ENCODE peak calls at places on chromosome 11, in ten cellular contexts. One of them, this sample, is unnamed.

GRCh38 chr11:7630002-7630401 is 43.3 kb downstream of the CYB5R2 start:
- DNase-seq in activated naive CD8-positive, alpha-beta T cell treated with anti-CD3 and anti-CD28 coated beads, Interleukin-2, amount 50 U/mL, for 24 hours: no peak
- DNase-seq in GM13977: no peak
- DNase-seq in GM20000: no peak
- DNase-seq in NCI-H1436: no peak
- DNase-seq in CD8-positive, alpha-beta memory T cell: no peak
- DNase-seq in Ammon's horn: peak
- DNase-seq in EL: no peak
- DNase-seq in stimulated activated CD4-positive, alpha-beta T cell treated with anti-CD3 and anti-CD28 coated beads, Interleukin-12 subunit alpha, Interleukin-12 subunit beta, amount 100 ng/mL, for 4 hours: no peak
- DNase-seq in heart left ventricle: no peak
- DNase-seq in this sample: no peak

GRCh38 chr11:889261-889660 is 21.3 kb downstream of the CHID1 start:
- DNase-seq in GM13977: no peak
- DNase-seq in NCI-H1436: no peak
- DNase-seq in GM20000: no peak
- DNase-seq in activated naive CD8-positive, alpha-beta T cell treated with anti-CD3 and anti-CD28 coated beads, Interleukin-2, amount 50 U/mL, for 24 hours: no peak
- DNase-seq in EL: no peak
- DNase-seq in stimulated activated CD4-positive, alpha-beta T cell treated with anti-CD3 and anti-CD28 coated beads, Interleukin-12 subunit alpha, Interleukin-12 subunit beta, amount 100 ng/mL, for 4 hours: no peak
- DNase-seq in CD8-positive, alpha-beta memory T cell: no peak
- DNase-seq in heart left ventricle: no peak
- DNase-seq in Ammon's horn: no peak
- DNase-seq in this sample: no peak

GRCh38 chr11:84164722-84165121 is 878.6 kb upstream of the CCDC90B start:
- DNase-seq in GM13977: no peak
- DNase-seq in CD8-positive, alpha-beta memory T cell: no peak
- DNase-seq in stimulated activated CD4-positive, alpha-beta T cell treated with anti-CD3 and anti-CD28 coated beads, Interleukin-12 subunit alpha, Interleukin-12 subunit beta, amount 100 ng/mL, for 4 hours: no peak
- DNase-seq in EL: no peak
- DNase-seq in GM20000: no peak
- DNase-seq in Ammon's horn: no peak
- DNase-seq in activated naive CD8-positive, alpha-beta T cell treated with anti-CD3 and anti-CD28 coated beads, Interleukin-2, amount 50 U/mL, for 24 hours: no peak
- DNase-seq in NCI-H1436: no peak
- DNase-seq in heart left ventricle: no peak
- DNase-seq in this sample: no peak

GRCh38 chr11:47950396-47950795 is 30.0 kb upstream of the PTPRJ start:
- DNase-seq in activated naive CD8-positive, alpha-beta T cell treated with anti-CD3 and anti-CD28 coated beads, Interleukin-2, amount 50 U/mL, for 24 hours: peak
- DNase-seq in heart left ventricle: no peak
- DNase-seq in GM20000: no peak
- DNase-seq in EL: no peak
- DNase-seq in NCI-H1436: no peak
- DNase-seq in GM13977: no peak
- DNase-seq in Ammon's horn: no peak
- DNase-seq in CD8-positive, alpha-beta memory T cell: peak
- DNase-seq in stimulated activated CD4-positive, alpha-beta T cell treated with anti-CD3 and anti-CD28 coated beads, Interleukin-12 subunit alpha, Interleukin-12 subunit beta, amount 100 ng/mL, for 4 hours: peak
- DNase-seq in this sample: no peak

GRCh38 chr11:108685419-108686161 is 20.7 kb downstream of the DDX10 start:
- DNase-seq in NCI-H1436: no peak
- DNase-seq in heart left ventricle: no peak
- DNase-seq in GM13977: no peak
- DNase-seq in stimulated activated CD4-positive, alpha-beta T cell treated with anti-CD3 and anti-CD28 coated beads, Interleukin-12 subunit alpha, Interleukin-12 subunit beta, amount 100 ng/mL, for 4 hours: no peak
- DNase-seq in Ammon's horn: no peak
- DNase-seq in activated naive CD8-positive, alpha-beta T cell treated with anti-CD3 and anti-CD28 coated beads, Interleukin-2, amount 50 U/mL, for 24 hours: no peak
- DNase-seq in CD8-positive, alpha-beta memory T cell: no peak
- DNase-seq in EL: peak
- DNase-seq in GM20000: no peak
- DNase-seq in this sample: no peak

GRCh38 chr11:134333312-134333711 is 1.5 kb downstream of the GLB1L2 start:
- DNase-seq in EL: no peak
- DNase-seq in CD8-positive, alpha-beta memory T cell: no peak
- DNase-seq in stimulated activated CD4-positive, alpha-beta T cell treated with anti-CD3 and anti-CD28 coated beads, Interleukin-12 subunit alpha, Interleukin-12 subunit beta, amount 100 ng/mL, for 4 hours: no peak
- DNase-seq in activated naive CD8-positive, alpha-beta T cell treated with anti-CD3 and anti-CD28 coated beads, Interleukin-2, amount 50 U/mL, for 24 hours: no peak
- DNase-seq in heart left ventricle: no peak
- DNase-seq in Ammon's horn: no peak
- DNase-seq in GM13977: no peak
- DNase-seq in NCI-H1436: no peak
- DNase-seq in GM20000: no peak
- DNase-seq in this sample: no peak

GRCh38 chr11:126834573-126834972 is 166.0 kb downstream of the KIRREL3 start:
- DNase-seq in NCI-H1436: no peak
- DNase-seq in activated naive CD8-positive, alpha-beta T cell treated with anti-CD3 and anti-CD28 coated beads, Interleukin-2, amount 50 U/mL, for 24 hours: no peak
- DNase-seq in CD8-positive, alpha-beta memory T cell: no peak
- DNase-seq in stimulated activated CD4-positive, alpha-beta T cell treated with anti-CD3 and anti-CD28 coated beads, Interleukin-12 subunit alpha, Interleukin-12 subunit beta, amount 100 ng/mL, for 4 hours: no peak
- DNase-seq in Ammon's horn: peak
- DNase-seq in heart left ventricle: no peak
- DNase-seq in GM20000: no peak
- DNase-seq in GM13977: no peak
- DNase-seq in EL: no peak
- DNase-seq in this sample: no peak

GRCh38 chr11:60899021-60899936 is 7.1 kb downstream of the PRPF19 start:
- DNase-seq in GM13977: peak
- DNase-seq in EL: peak
- DNase-seq in stimulated activated CD4-positive, alpha-beta T cell treated with anti-CD3 and anti-CD28 coated beads, Interleukin-12 subunit alpha, Interleukin-12 subunit beta, amount 100 ng/mL, for 4 hours: no peak
- DNase-seq in activated naive CD8-positive, alpha-beta T cell treated with anti-CD3 and anti-CD28 coated beads, Interleukin-2, amount 50 U/mL, for 24 hours: peak
- DNase-seq in NCI-H1436: peak
- DNase-seq in heart left ventricle: no peak
- DNase-seq in CD8-positive, alpha-beta memory T cell: peak
- DNase-seq in Ammon's horn: peak
- DNase-seq in GM20000: no peak
- DNase-seq in this sample: no peak

GRCh38 chr11:127675602-127676001 is 675.0 kb upstream of the KIRREL3 start:
- DNase-seq in Ammon's horn: peak
- DNase-seq in activated naive CD8-positive, alpha-beta T cell treated with anti-CD3 and anti-CD28 coated beads, Interleukin-2, amount 50 U/mL, for 24 hours: no peak
- DNase-seq in CD8-positive, alpha-beta memory T cell: no peak
- DNase-seq in EL: no peak
- DNase-seq in NCI-H1436: no peak
- DNase-seq in GM13977: no peak
- DNase-seq in heart left ventricle: no peak
- DNase-seq in GM20000: no peak
- DNase-seq in stimulated activated CD4-positive, alpha-beta T cell treated with anti-CD3 and anti-CD28 coated beads, Interleukin-12 subunit alpha, Interleukin-12 subunit beta, amount 100 ng/mL, for 4 hours: no peak
- DNase-seq in this sample: no peak

GRCh38 chr11:32056445-32056844 is 34.4 kb upstream of the RCN1 start:
- DNase-seq in Ammon's horn: no peak
- DNase-seq in activated naive CD8-positive, alpha-beta T cell treated with anti-CD3 and anti-CD28 coated beads, Interleukin-2, amount 50 U/mL, for 24 hours: no peak
- DNase-seq in CD8-positive, alpha-beta memory T cell: no peak
- DNase-seq in NCI-H1436: no peak
- DNase-seq in GM20000: no peak
- DNase-seq in EL: peak
- DNase-seq in heart left ventricle: no peak
- DNase-seq in stimulated activated CD4-positive, alpha-beta T cell treated with anti-CD3 and anti-CD28 coated beads, Interleukin-12 subunit alpha, Interleukin-12 subunit beta, amount 100 ng/mL, for 4 hours: no peak
- DNase-seq in GM13977: no peak
- DNase-seq in this sample: no peak

GRCh38 chr11:119618208-119618909 is 110.6 kb downstream of the NECTIN1 start:
- DNase-seq in Ammon's horn: peak
- DNase-seq in stimulated activated CD4-positive, alpha-beta T cell treated with anti-CD3 and anti-CD28 coated beads, Interleukin-12 subunit alpha, Interleukin-12 subunit beta, amount 100 ng/mL, for 4 hours: no peak
- DNase-seq in NCI-H1436: no peak
- DNase-seq in heart left ventricle: no peak
- DNase-seq in activated naive CD8-positive, alpha-beta T cell treated with anti-CD3 and anti-CD28 coated beads, Interleukin-2, amount 50 U/mL, for 24 hours: no peak
- DNase-seq in EL: peak
- DNase-seq in CD8-positive, alpha-beta memory T cell: no peak
- DNase-seq in GM20000: no peak
- DNase-seq in GM13977: no peak
- DNase-seq in this sample: no peak

GRCh38 chr11:105609832-105610781 is at the start of gene GRIA4:
- DNase-seq in stimulated activated CD4-positive, alpha-beta T cell treated with anti-CD3 and anti-CD28 coated beads, Interleukin-12 subunit alpha, Interleukin-12 subunit beta, amount 100 ng/mL, for 4 hours: no peak
- DNase-seq in CD8-positive, alpha-beta memory T cell: no peak
- DNase-seq in activated naive CD8-positive, alpha-beta T cell treated with anti-CD3 and anti-CD28 coated beads, Interleukin-2, amount 50 U/mL, for 24 hours: no peak
- DNase-seq in NCI-H1436: no peak
- DNase-seq in Ammon's horn: peak
- DNase-seq in GM20000: no peak
- DNase-seq in GM13977: no peak
- DNase-seq in heart left ventricle: peak
- DNase-seq in EL: peak
- DNase-seq in this sample: no peak

GRCh38 chr11:40241524-40242037 is 1217.9 kb downstream of the LRRC4C start:
- DNase-seq in EL: no peak
- DNase-seq in GM20000: peak
- DNase-seq in CD8-positive, alpha-beta memory T cell: no peak
- DNase-seq in NCI-H1436: no peak
- DNase-seq in Ammon's horn: no peak
- DNase-seq in stimulated activated CD4-positive, alpha-beta T cell treated with anti-CD3 and anti-CD28 coated beads, Interleukin-12 subunit alpha, Interleukin-12 subunit beta, amount 100 ng/mL, for 4 hours: no peak
- DNase-seq in activated naive CD8-positive, alpha-beta T cell treated with anti-CD3 and anti-CD28 coated beads, Interleukin-2, amount 50 U/mL, for 24 hours: no peak
- DNase-seq in heart left ventricle: no peak
- DNase-seq in GM13977: peak
- DNase-seq in this sample: no peak

GRCh38 chr11:125600663-125601062 is 8.0 kb downstream of the STT3A start:
- DNase-seq in NCI-H1436: no peak
- DNase-seq in activated naive CD8-positive, alpha-beta T cell treated with anti-CD3 and anti-CD28 coated beads, Interleukin-2, amount 50 U/mL, for 24 hours: no peak
- DNase-seq in EL: no peak
- DNase-seq in GM20000: no peak
- DNase-seq in GM13977: no peak
- DNase-seq in CD8-positive, alpha-beta memory T cell: no peak
- DNase-seq in Ammon's horn: no peak
- DNase-seq in stimulated activated CD4-positive, alpha-beta T cell treated with anti-CD3 and anti-CD28 coated beads, Interleukin-12 subunit alpha, Interleukin-12 subunit beta, amount 100 ng/mL, for 4 hours: no peak
- DNase-seq in heart left ventricle: no peak
- DNase-seq in this sample: no peak

GRCh38 chr11:63839508-63840355 is 822 bp downstream of the MARK2 start:
- DNase-seq in stimulated activated CD4-positive, alpha-beta T cell treated with anti-CD3 and anti-CD28 coated beads, Interleukin-12 subunit alpha, Interleukin-12 subunit beta, amount 100 ng/mL, for 4 hours: peak
- DNase-seq in NCI-H1436: peak
- DNase-seq in GM13977: no peak
- DNase-seq in Ammon's horn: peak
- DNase-seq in CD8-positive, alpha-beta memory T cell: no peak
- DNase-seq in GM20000: no peak
- DNase-seq in heart left ventricle: peak
- DNase-seq in activated naive CD8-positive, alpha-beta T cell treated with anti-CD3 and anti-CD28 coated beads, Interleukin-2, amount 50 U/mL, for 24 hours: peak
- DNase-seq in EL: peak
- DNase-seq in this sample: no peak

GRCh38 chr11:77151804-77152513 is 23.9 kb downstream of the MYO7A start:
- DNase-seq in Ammon's horn: peak
- DNase-seq in GM13977: no peak
- DNase-seq in GM20000: no peak
- DNase-seq in EL: no peak
- DNase-seq in heart left ventricle: no peak
- DNase-seq in CD8-positive, alpha-beta memory T cell: peak
- DNase-seq in activated naive CD8-positive, alpha-beta T cell treated with anti-CD3 and anti-CD28 coated beads, Interleukin-2, amount 50 U/mL, for 24 hours: peak
- DNase-seq in NCI-H1436: no peak
- DNase-seq in stimulated activated CD4-positive, alpha-beta T cell treated with anti-CD3 and anti-CD28 coated beads, Interleukin-12 subunit alpha, Interleukin-12 subunit beta, amount 100 ng/mL, for 4 hours: peak
- DNase-seq in this sample: no peak

GRCh38 chr11:19985106-19985505 is 175.2 kb downstream of the DBX1 start:
- DNase-seq in EL: no peak
- DNase-seq in NCI-H1436: no peak
- DNase-seq in Ammon's horn: no peak
- DNase-seq in heart left ventricle: no peak
- DNase-seq in CD8-positive, alpha-beta memory T cell: no peak
- DNase-seq in GM20000: no peak
- DNase-seq in activated naive CD8-positive, alpha-beta T cell treated with anti-CD3 and anti-CD28 coated beads, Interleukin-2, amount 50 U/mL, for 24 hours: no peak
- DNase-seq in GM13977: no peak
- DNase-seq in stimulated activated CD4-positive, alpha-beta T cell treated with anti-CD3 and anti-CD28 coated beads, Interleukin-12 subunit alpha, Interleukin-12 subunit beta, amount 100 ng/mL, for 4 hours: no peak
- DNase-seq in this sample: no peak

GRCh38 chr11:6931146-6931713 is 5.0 kb downstream of the ZNF215 start:
- DNase-seq in CD8-positive, alpha-beta memory T cell: no peak
- DNase-seq in heart left ventricle: no peak
- DNase-seq in EL: no peak
- DNase-seq in GM20000: no peak
- DNase-seq in NCI-H1436: no peak
- DNase-seq in activated naive CD8-positive, alpha-beta T cell treated with anti-CD3 and anti-CD28 coated beads, Interleukin-2, amount 50 U/mL, for 24 hours: no peak
- DNase-seq in Ammon's horn: no peak
- DNase-seq in stimulated activated CD4-positive, alpha-beta T cell treated with anti-CD3 and anti-CD28 coated beads, Interleukin-12 subunit alpha, Interleukin-12 subunit beta, amount 100 ng/mL, for 4 hours: no peak
- DNase-seq in GM13977: no peak
- DNase-seq in this sample: no peak

GRCh38 chr11:119366690-119367620 is 14.5 kb downstream of the USP2 start:
- DNase-seq in stimulated activated CD4-positive, alpha-beta T cell treated with anti-CD3 and anti-CD28 coated beads, Interleukin-12 subunit alpha, Interleukin-12 subunit beta, amount 100 ng/mL, for 4 hours: no peak
- DNase-seq in EL: no peak
- DNase-seq in Ammon's horn: no peak
- DNase-seq in activated naive CD8-positive, alpha-beta T cell treated with anti-CD3 and anti-CD28 coated beads, Interleukin-2, amount 50 U/mL, for 24 hours: no peak
- DNase-seq in GM20000: no peak
- DNase-seq in GM13977: no peak
- DNase-seq in heart left ventricle: peak
- DNase-seq in CD8-positive, alpha-beta memory T cell: no peak
- DNase-seq in NCI-H1436: no peak
- DNase-seq in this sample: no peak

GRCh38 chr11:58771458-58771855 is 39.7 kb upstream of the GLYAT start:
- DNase-seq in CD8-positive, alpha-beta memory T cell: no peak
- DNase-seq in NCI-H1436: no peak
- DNase-seq in GM20000: no peak
- DNase-seq in EL: peak
- DNase-seq in Ammon's horn: no peak
- DNase-seq in activated naive CD8-positive, alpha-beta T cell treated with anti-CD3 and anti-CD28 coated beads, Interleukin-2, amount 50 U/mL, for 24 hours: no peak
- DNase-seq in GM13977: no peak
- DNase-seq in stimulated activated CD4-positive, alpha-beta T cell treated with anti-CD3 and anti-CD28 coated beads, Interleukin-12 subunit alpha, Interleukin-12 subunit beta, amount 100 ng/mL, for 4 hours: no peak
- DNase-seq in heart left ventricle: no peak
- DNase-seq in this sample: no peak

GRCh38 chr11:122808494-122808893 is 29.8 kb upstream of the CRTAM start:
- DNase-seq in CD8-positive, alpha-beta memory T cell: no peak
- DNase-seq in EL: peak
- DNase-seq in stimulated activated CD4-positive, alpha-beta T cell treated with anti-CD3 and anti-CD28 coated beads, Interleukin-12 subunit alpha, Interleukin-12 subunit beta, amount 100 ng/mL, for 4 hours: no peak
- DNase-seq in activated naive CD8-positive, alpha-beta T cell treated with anti-CD3 and anti-CD28 coated beads, Interleukin-2, amount 50 U/mL, for 24 hours: peak
- DNase-seq in NCI-H1436: no peak
- DNase-seq in Ammon's horn: no peak
- DNase-seq in GM20000: peak
- DNase-seq in heart left ventricle: no peak
- DNase-seq in GM13977: peak
- DNase-seq in this sample: no peak

GRCh38 chr11:67464411-67465189 is 4.5 kb downstream of the TMEM134 start:
- DNase-seq in GM20000: peak
- DNase-seq in GM13977: peak
- DNase-seq in heart left ventricle: peak
- DNase-seq in stimulated activated CD4-positive, alpha-beta T cell treated with anti-CD3 and anti-CD28 coated beads, Interleukin-12 subunit alpha, Interleukin-12 subunit beta, amount 100 ng/mL, for 4 hours: peak
- DNase-seq in EL: peak
- DNase-seq in activated naive CD8-positive, alpha-beta T cell treated with anti-CD3 and anti-CD28 coated beads, Interleukin-2, amount 50 U/mL, for 24 hours: peak
- DNase-seq in Ammon's horn: peak
- DNase-seq in NCI-H1436: peak
- DNase-seq in CD8-positive, alpha-beta memory T cell: peak
- DNase-seq in this sample: peak

GRCh38 chr11:111456086-111456858 is 55.9 kb downstream of the BTG4 start:
- DNase-seq in EL: no peak
- DNase-seq in GM20000: no peak
- DNase-seq in heart left ventricle: no peak
- DNase-seq in GM13977: peak
- DNase-seq in NCI-H1436: no peak
- DNase-seq in CD8-positive, alpha-beta memory T cell: no peak
- DNase-seq in activated naive CD8-positive, alpha-beta T cell treated with anti-CD3 and anti-CD28 coated beads, Interleukin-2, amount 50 U/mL, for 24 hours: no peak
- DNase-seq in Ammon's horn: no peak
- DNase-seq in stimulated activated CD4-positive, alpha-beta T cell treated with anti-CD3 and anti-CD28 coated beads, Interleukin-12 subunit alpha, Interleukin-12 subunit beta, amount 100 ng/mL, for 4 hours: no peak
- DNase-seq in this sample: no peak

GRCh38 chr11:126212089-126212660 is 593 bp downstream of the FAM118B start:
- DNase-seq in heart left ventricle: no peak
- DNase-seq in GM13977: no peak
- DNase-seq in GM20000: no peak
- DNase-seq in CD8-positive, alpha-beta memory T cell: no peak
- DNase-seq in Ammon's horn: no peak
- DNase-seq in EL: peak
- DNase-seq in stimulated activated CD4-positive, alpha-beta T cell treated with anti-CD3 and anti-CD28 coated beads, Interleukin-12 subunit alpha, Interleukin-12 subunit beta, amount 100 ng/mL, for 4 hours: no peak
- DNase-seq in NCI-H1436: no peak
- DNase-seq in activated naive CD8-positive, alpha-beta T cell treated with anti-CD3 and anti-CD28 coated beads, Interleukin-2, amount 50 U/mL, for 24 hours: no peak
- DNase-seq in this sample: no peak

GRCh38 chr11:17734418-17734911 is at the start of gene KCNC1:
- DNase-seq in CD8-positive, alpha-beta memory T cell: no peak
- DNase-seq in GM20000: peak
- DNase-seq in Ammon's horn: peak
- DNase-seq in GM13977: peak
- DNase-seq in EL: peak
- DNase-seq in stimulated activated CD4-positive, alpha-beta T cell treated with anti-CD3 and anti-CD28 coated beads, Interleukin-12 subunit alpha, Interleukin-12 subunit beta, amount 100 ng/mL, for 4 hours: no peak
- DNase-seq in NCI-H1436: peak
- DNase-seq in heart left ventricle: no peak
- DNase-seq in activated naive CD8-positive, alpha-beta T cell treated with anti-CD3 and anti-CD28 coated beads, Interleukin-2, amount 50 U/mL, for 24 hours: no peak
- DNase-seq in this sample: no peak

GRCh38 chr11:19912206-19913118 is 199.8 kb downstream of the NAV2 start:
- DNase-seq in NCI-H1436: no peak
- DNase-seq in activated naive CD8-positive, alpha-beta T cell treated with anti-CD3 and anti-CD28 coated beads, Interleukin-2, amount 50 U/mL, for 24 hours: no peak
- DNase-seq in Ammon's horn: no peak
- DNase-seq in GM20000: no peak
- DNase-seq in EL: no peak
- DNase-seq in heart left ventricle: no peak
- DNase-seq in CD8-positive, alpha-beta memory T cell: no peak
- DNase-seq in GM13977: no peak
- DNase-seq in stimulated activated CD4-positive, alpha-beta T cell treated with anti-CD3 and anti-CD28 coated beads, Interleukin-12 subunit alpha, Interleukin-12 subunit beta, amount 100 ng/mL, for 4 hours: no peak
- DNase-seq in this sample: no peak

GRCh38 chr11:61699737-61700160 is 19.6 kb downstream of the DAGLA start:
- DNase-seq in GM13977: no peak
- DNase-seq in GM20000: no peak
- DNase-seq in activated naive CD8-positive, alpha-beta T cell treated with anti-CD3 and anti-CD28 coated beads, Interleukin-2, amount 50 U/mL, for 24 hours: no peak
- DNase-seq in heart left ventricle: peak
- DNase-seq in Ammon's horn: peak
- DNase-seq in CD8-positive, alpha-beta memory T cell: no peak
- DNase-seq in EL: no peak
- DNase-seq in stimulated activated CD4-positive, alpha-beta T cell treated with anti-CD3 and anti-CD28 coated beads, Interleukin-12 subunit alpha, Interleukin-12 subunit beta, amount 100 ng/mL, for 4 hours: no peak
- DNase-seq in NCI-H1436: no peak
- DNase-seq in this sample: peak

This sample was measured in NCI-H2107.